ENCODE peak calls at places on chromosomes 4 and X, in eight cellular contexts. E is OCI-LY7; S is C1 segment of cervical spinal cord; P is stimulated activated naive B cell treated with anti-CD40 and anti-IgM and Interleukin-4, amounts not matched to agents 10 μg/mL and 1 μg/mL and 100 μg/mL, for 72 hours; A is CD4-positive, alpha-beta memory T cell; Z is stimulated activated naive CD8-positive, alpha-beta T cell treated with anti-CD3 and anti-CD28 coated beads, Interleukin-15, Interleukin-2, amounts not matched to agents 100 U/mL and 50 U/mL, for 24 hours; Y is cardiac muscle cell; U is GM04504. W is an unnamed sample.

GRCh38 chr4:182337366-182337765 is 94.2 kb downstream of the TENM3 start:
- DNase-seq in U (no peak), A (no peak), E (no peak), Y (no peak), P (no peak), S (no peak), Z (no peak), W (no peak)

GRCh38 chrX:68995780-68996551 is 167.1 kb downstream of the EFNB1 start:
- DNase-seq in A (no peak), Z (no peak), E (no peak), P (no peak), U (no peak), S (no peak), Y (peak; percentile 42), W (no peak)

GRCh38 chrX:53511302-53511701 is 77.1 kb upstream of the HSD17B10 start:
- DNase-seq in P (no peak), A (no peak), S (no peak), Z (no peak), U (no peak), Y (no peak), E (no peak), W (no peak)

GRCh38 chr4:106615961-106616360 is 247.4 kb upstream of the GIMD1 start:
- DNase-seq in Z (no peak), S (no peak), P (no peak), U (no peak), Y (no peak), A (no peak), E (no peak), W (no peak)

GRCh38 chr4:88759039-88759631 is 61.5 kb upstream of the NAP1L5 start:
- DNase-seq in U (no peak), S (peak; percentile 48), Z (no peak), A (no peak), Y (peak; percentile 26), E (no peak), P (no peak), W (no peak)

GRCh38 chrX:37060999-37061398 is 52.8 kb downstream of the FAM47C start:
- DNase-seq in P (no peak), U (peak; percentile 7), S (no peak), Z (no peak), Y (peak; percentile 63), A (no peak), E (peak; percentile 24), W (no peak)

GRCh38 chr4:112858751-112859150 is 190.7 kb upstream of the ANK2 start:
- DNase-seq in P (no peak), Z (no peak), A (no peak), U (no peak), E (no peak), Y (no peak), S (no peak), W (no peak)

GRCh38 chr4:70712604-70713452 is 8.9 kb upstream of the RUFY3 start:
- DNase-seq in S (no peak), P (no peak), Z (no peak), Y (no peak), E (no peak), U (no peak), A (no peak), W (no peak)

GRCh38 chrX:18702362-18703195 is 4.9 kb upstream of the PPEF1 start:
- DNase-seq in Y (no peak), A (no peak), U (no peak), P (no peak), E (no peak), S (no peak), Z (no peak), W (no peak)

GRCh38 chr4:113300384-113301011 is 251.0 kb downstream of the ANK2 start:
- DNase-seq in E (no peak), A (no peak), Z (no peak), Y (peak; percentile 5), S (no peak), U (no peak), P (no peak), W (no peak)

GRCh38 chr4:56727150-56727549 is 46.1 kb upstream of the HOPX start:
- DNase-seq in P (no peak), Z (no peak), E (no peak), Y (no peak), U (no peak), S (no peak), A (no peak), W (no peak)

GRCh38 chr4:76993787-76994641 is 44.5 kb downstream of the SEPTIN11 start:
- DNase-seq in S (no peak), E (peak; percentile 76), Z (peak; percentile 26), Y (peak; percentile 37), A (peak; percentile 89), U (no peak), P (no peak), W (no peak)

GRCh38 chrX:154603438-154604430 is 15.3 kb downstream of the CTAG1B start:
- DNase-seq in S (no peak), P (no peak), A (no peak), U (no peak), Y (no peak), E (no peak), Z (no peak), W (no peak)

GRCh38 chr4:112857461-112857860 is 192.0 kb upstream of the ANK2 start:
- DNase-seq in A (no peak), Z (no peak), Y (no peak), S (no peak), P (no peak), E (no peak), U (peak; percentile 79), W (no peak)

GRCh38 chr4:24705016-24705753 is 90.2 kb upstream of the SOD3 start:
- DNase-seq in Y (no peak), Z (no peak), S (no peak), A (no peak), E (no peak), U (no peak), P (no peak), W (no peak)

GRCh38 chr4:163331629-163332360 is 601 bp downstream of the NPY1R start:
- DNase-seq in P (no peak), S (no peak), Z (no peak), A (no peak), Y (peak; percentile 57), U (no peak), E (no peak), W (peak; percentile 85)

GRCh38 chr4:69773443-69773842 is 13.0 kb upstream of the SULT1B1 start:
- DNase-seq in S (no peak), A (no peak), Y (no peak), E (no peak), U (no peak), Z (no peak), P (no peak), W (no peak)

GRCh38 chr4:85153221-85153620 is 186.7 kb upstream of the WDFY3 start:
- DNase-seq in Z (no peak), U (no peak), S (no peak), A (no peak), Y (no peak), E (no peak), P (no peak), W (no peak)

GRCh38 chr4:184330008-184330400 is 112.3 kb upstream of the ENPP6 start:
- DNase-seq in Z (peak; percentile 65), S (no peak), E (no peak), U (no peak), Y (no peak), P (peak; percentile 85), A (no peak), W (peak; percentile 90)

W was measured in upper lobe of left lung.